ENCODE peak calls at places on chromosomes 4 and X, in five cellular contexts. One of them, this sample, is unnamed. For H3K4me1, the result is how much of the 10 kb centered on the place peaks cover.

GRCh38 chr4:16583764-16584163 is 314.7 kb downstream of the LDB2 start:
- DNase-seq in right lobe of liver: no peak
- DNase-seq in aorta: no peak
- DNase-seq in right atrium auricular region: no peak
- DNase-seq in K562: no peak
- DNase-seq in this sample: no peak

GRCh38 chrX:109481986-109482385 is at the start of gene GUCY2F:
- DNase-seq in right lobe of liver: no peak
- DNase-seq in aorta: no peak
- DNase-seq in right atrium auricular region: no peak
- DNase-seq in K562: no peak
- DNase-seq in this sample: no peak

GRCh38 chr4:177308125-177308524 is 1.5 kb upstream of the NEIL3 start:
- DNase-seq in right lobe of liver: no peak
- DNase-seq in aorta: no peak
- DNase-seq in right atrium auricular region: no peak
- DNase-seq in K562: no peak
- DNase-seq in this sample: no peak

GRCh38 chrX:15418041-15418706 is 34.0 kb upstream of the VEGFD start:
- DNase-seq in right lobe of liver: no peak
- DNase-seq in aorta: no peak
- DNase-seq in right atrium auricular region: no peak
- DNase-seq in K562: no peak
- DNase-seq in this sample: no peak

GRCh38 chr4:152044341-152044740 is 283.5 kb upstream of the GATB start:
- DNase-seq in right lobe of liver: no peak
- DNase-seq in aorta: no peak
- DNase-seq in right atrium auricular region: no peak
- DNase-seq in K562: no peak
- DNase-seq in this sample: no peak

GRCh38 chrX:115330498-115331138 is 41.1 kb downstream of the LUZP4 start:
- DNase-seq in right lobe of liver: no peak
- DNase-seq in aorta: peak
- DNase-seq in right atrium auricular region: no peak
- DNase-seq in K562: peak
- DNase-seq in this sample: peak

GRCh38 chr4:7428261-7429068 is 6.3 kb downstream of the PSAPL1 start:
- DNase-seq in right lobe of liver: peak
- DNase-seq in aorta: no peak
- DNase-seq in right atrium auricular region: peak
- DNase-seq in K562: no peak
- DNase-seq in this sample: peak

GRCh38 chr4:38747629-38748028 is 35.2 kb downstream of the TLR10 start:
- DNase-seq in right lobe of liver: no peak
- DNase-seq in aorta: no peak
- DNase-seq in right atrium auricular region: no peak
- DNase-seq in K562: no peak
- DNase-seq in this sample: no peak

GRCh38 chr4:147550626-147551250 is 66.5 kb upstream of the TMEM184C start:
- DNase-seq in right lobe of liver: no peak
- DNase-seq in aorta: peak
- DNase-seq in right atrium auricular region: no peak
- DNase-seq in K562: no peak
- DNase-seq in this sample: no peak

GRCh38 chr4:95742872-95743271 is 97.0 kb upstream of the PDHA2 start:
- DNase-seq in right lobe of liver: no peak
- DNase-seq in aorta: no peak
- DNase-seq in right atrium auricular region: no peak
- DNase-seq in K562: no peak
- DNase-seq in this sample: no peak

GRCh38 chr4:15443770-15444169 is 15.9 kb downstream of the C1QTNF7 start:
- DNase-seq in right lobe of liver: no peak
- DNase-seq in aorta: no peak
- DNase-seq in right atrium auricular region: no peak
- DNase-seq in K562: no peak
- DNase-seq in this sample: no peak

GRCh38 chrX:8364369-8365141 is 100.1 kb upstream of the VCX3B start:
- DNase-seq in right lobe of liver: no peak
- DNase-seq in aorta: no peak
- DNase-seq in right atrium auricular region: no peak
- DNase-seq in K562: peak
- DNase-seq in this sample: no peak

GRCh38 chr4:84578540-84579409 is 4.2 kb upstream of the CDS1 start:
- DNase-seq in right lobe of liver: no peak
- DNase-seq in aorta: no peak
- DNase-seq in right atrium auricular region: no peak
- DNase-seq in K562: peak
- DNase-seq in this sample: no peak

GRCh38 chr4:147102596-147102995 is 156.9 kb upstream of the TTC29 start:
- DNase-seq in right lobe of liver: no peak
- DNase-seq in aorta: no peak
- DNase-seq in right atrium auricular region: no peak
- DNase-seq in K562: no peak
- DNase-seq in this sample: no peak

DNA sequence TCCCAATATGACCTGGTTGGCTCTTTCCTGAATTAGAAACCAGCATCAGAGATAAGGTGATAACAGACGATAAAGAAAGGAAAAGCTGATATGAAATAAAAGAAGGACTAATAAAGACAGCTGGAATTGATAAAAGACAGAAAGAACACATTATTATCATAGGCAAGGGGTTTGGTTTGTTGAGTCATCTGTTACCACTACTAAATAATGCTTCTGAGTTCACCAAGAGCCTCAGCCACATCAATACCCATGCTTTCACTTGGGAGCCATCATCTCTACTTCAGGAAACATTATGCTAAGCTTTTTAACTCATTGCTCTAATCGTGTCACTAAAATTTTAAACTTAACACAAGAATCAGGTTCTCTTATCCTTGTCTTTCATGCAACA is 27.6 kb downstream of the ANXA5 start:
- DNase-seq in right lobe of liver: no peak
- DNase-seq in aorta: no peak
- DNase-seq in right atrium auricular region: no peak
- DNase-seq in K562: no peak
- DNase-seq in this sample: no peak
- H3K4me3 ChIP-seq in right lobe of liver: no peak
- H3K4me3 ChIP-seq in aorta: no peak
- H3K4me3 ChIP-seq in right atrium auricular region: no peak
- H3K4me3 ChIP-seq in K562: no peak
- H3K4me3 ChIP-seq in this sample: no peak

GRCh38 chr4:88007304-88008132 is at the start of gene PKD2:
- DNase-seq in right lobe of liver: peak
- DNase-seq in aorta: peak
- DNase-seq in right atrium auricular region: peak
- DNase-seq in K562: peak
- DNase-seq in this sample: peak
- H3K27ac ChIP-seq in right lobe of liver: peak
- H3K27ac ChIP-seq in aorta: peak
- H3K27ac ChIP-seq in right atrium auricular region: peak
- H3K27ac ChIP-seq in K562: no peak
- H3K27ac ChIP-seq in this sample: peak

DNA sequence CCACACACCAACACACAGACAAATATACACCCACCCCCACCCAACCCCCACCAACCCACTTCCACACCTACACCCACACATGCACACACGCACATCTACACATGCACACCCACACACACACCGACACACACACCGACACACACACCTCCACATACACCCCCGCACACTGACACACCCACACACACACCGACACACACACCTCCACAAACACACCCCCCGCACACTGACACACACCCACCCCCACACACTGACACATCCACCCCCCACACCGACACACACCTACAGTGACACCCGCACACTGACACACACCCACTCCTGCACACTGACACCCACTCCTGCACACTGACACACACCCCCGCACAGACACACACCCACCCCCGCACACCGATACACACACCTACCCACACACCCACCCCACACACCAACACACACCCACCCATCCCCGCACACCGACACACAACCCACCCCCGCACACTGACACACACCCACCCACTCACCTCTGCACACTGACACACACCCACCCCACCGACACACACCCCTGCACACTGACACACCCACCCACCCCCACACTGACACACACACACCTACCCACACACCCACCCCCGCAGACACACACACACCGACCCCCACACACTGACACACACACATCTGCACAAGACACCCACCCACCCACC is 31.1 kb downstream of the FGFRL1 start:
- DNase-seq in right lobe of liver: peak
- DNase-seq in aorta: peak
- DNase-seq in right atrium auricular region: no peak
- DNase-seq in K562: no peak
- DNase-seq in this sample: no peak
- H3K4me1 ChIP-seq in right lobe of liver: under half
- H3K4me1 ChIP-seq in aorta: under half
- H3K4me1 ChIP-seq in right atrium auricular region: under half
- H3K4me1 ChIP-seq in K562: half or more
- H3K4me1 ChIP-seq in this sample: under half

GRCh38 chr4:184417802-184418511 is 56.4 kb downstream of the IRF2 start:
- DNase-seq in right lobe of liver: no peak
- DNase-seq in aorta: no peak
- DNase-seq in right atrium auricular region: no peak
- DNase-seq in K562: peak
- DNase-seq in this sample: no peak
- H3K4me3 ChIP-seq in right lobe of liver: no peak
- H3K4me3 ChIP-seq in aorta: no peak
- H3K4me3 ChIP-seq in right atrium auricular region: no peak
- H3K4me3 ChIP-seq in K562: no peak
- H3K4me3 ChIP-seq in this sample: no peak